ENCODE peak calls at places on chromosome 5, in four cellular contexts. One of them, this sample, is unnamed.

GRCh38 chr5:111127453-111128195 is 35.5 kb downstream of the WDR36 start:
- DNase-seq in GM12878: no peak
- DNase-seq in A549: no peak
- DNase-seq in HepG2: no peak
- DNase-seq in this sample: no peak

GRCh38 chr5:172906436-172906835 is 52.8 kb upstream of the RPL26L1 start:
- DNase-seq in A549: no peak
- DNase-seq in GM12878: peak
- DNase-seq in HepG2: no peak
- DNase-seq in this sample: no peak

GRCh38 chr5:104430977-104431620 is 868.5 kb upstream of the NUDT12 start:
- DNase-seq in A549: no peak
- DNase-seq in HepG2: no peak
- DNase-seq in GM12878: no peak
- DNase-seq in this sample: no peak

GRCh38 chr5:79108792-79109191 is 2.8 kb upstream of the BHMT start:
- DNase-seq in A549: no peak
- DNase-seq in HepG2: peak
- DNase-seq in GM12878: no peak
- DNase-seq in this sample: no peak

GRCh38 chr5:1718669-1719068 is 81.0 kb downstream of the MRPL36 start:
- DNase-seq in GM12878: no peak
- DNase-seq in HepG2: no peak
- DNase-seq in A549: peak
- DNase-seq in this sample: peak

GRCh38 chr5:169861934-169862333 is 118.4 kb downstream of the INSYN2B start:
- DNase-seq in GM12878: no peak
- DNase-seq in A549: no peak
- DNase-seq in HepG2: no peak
- DNase-seq in this sample: no peak

GRCh38 chr5:121668635-121669034 is 183.0 kb upstream of the FTMT start:
- DNase-seq in HepG2: no peak
- DNase-seq in A549: no peak
- DNase-seq in GM12878: no peak
- DNase-seq in this sample: peak

GRCh38 chr5:142716963-142717362 is 31.1 kb upstream of the FGF1 start:
- DNase-seq in HepG2: peak
- DNase-seq in GM12878: no peak
- DNase-seq in A549: peak
- DNase-seq in this sample: peak

GRCh38 chr5:153402550-153402949 is 87.9 kb upstream of the GRIA1 start:
- DNase-seq in GM12878: no peak
- DNase-seq in HepG2: no peak
- DNase-seq in A549: no peak
- DNase-seq in this sample: no peak

GRCh38 chr5:134227259-134227658 is 1.4 kb upstream of the PPP2CA start:
- DNase-seq in A549: peak
- DNase-seq in GM12878: no peak
- DNase-seq in HepG2: peak
- DNase-seq in this sample: peak

GRCh38 chr5:81749562-81750307 is 1.2 kb downstream of the SSBP2 start:
- DNase-seq in A549: no peak
- DNase-seq in GM12878: peak
- DNase-seq in HepG2: no peak
- DNase-seq in this sample: peak

GRCh38 chr5:151023651-151024050 is 3.3 kb downstream of the GPX3 start:
- DNase-seq in GM12878: no peak
- DNase-seq in HepG2: no peak
- DNase-seq in A549: no peak
- DNase-seq in this sample: no peak

GRCh38 chr5:71910741-71911140 is 191.7 kb downstream of the CARTPT start:
- DNase-seq in HepG2: no peak
- DNase-seq in GM12878: no peak
- DNase-seq in A549: no peak
- DNase-seq in this sample: no peak

GRCh38 chr5:173575985-173576384 is 40.5 kb downstream of the BOD1 start:
- DNase-seq in HepG2: no peak
- DNase-seq in A549: no peak
- DNase-seq in GM12878: no peak
- DNase-seq in this sample: no peak

GRCh38 chr5:110790673-110791072 is 51.9 kb downstream of the SLC25A46 start:
- DNase-seq in HepG2: no peak
- DNase-seq in GM12878: no peak
- DNase-seq in A549: peak
- DNase-seq in this sample: no peak

GRCh38 chr5:14185336-14186131 is 42.4 kb downstream of the TRIO start:
- DNase-seq in HepG2: no peak
- DNase-seq in GM12878: no peak
- DNase-seq in A549: peak
- DNase-seq in this sample: no peak

GRCh38 chr5:14184725-14185124 is 41.6 kb downstream of the TRIO start:
- DNase-seq in A549: no peak
- DNase-seq in GM12878: no peak
- DNase-seq in HepG2: no peak
- DNase-seq in this sample: no peak

GRCh38 chr5:14182761-14183160 is 39.6 kb downstream of the TRIO start:
- DNase-seq in A549: no peak
- DNase-seq in GM12878: no peak
- DNase-seq in HepG2: peak
- DNase-seq in this sample: no peak

GRCh38 chr5:14183187-14183939 is 40.2 kb downstream of the TRIO start:
- DNase-seq in GM12878: no peak
- DNase-seq in HepG2: no peak
- DNase-seq in A549: no peak
- DNase-seq in this sample: no peak

GRCh38 chr5:14184082-14184481 is 40.9 kb downstream of the TRIO start:
- DNase-seq in HepG2: no peak
- DNase-seq in A549: no peak
- DNase-seq in GM12878: no peak
- DNase-seq in this sample: no peak
- H3K4me3 ChIP-seq in HepG2: no peak
- H3K4me3 ChIP-seq in A549: no peak
- H3K4me3 ChIP-seq in GM12878: no peak
- H3K4me3 ChIP-seq in this sample: no peak

DNA sequence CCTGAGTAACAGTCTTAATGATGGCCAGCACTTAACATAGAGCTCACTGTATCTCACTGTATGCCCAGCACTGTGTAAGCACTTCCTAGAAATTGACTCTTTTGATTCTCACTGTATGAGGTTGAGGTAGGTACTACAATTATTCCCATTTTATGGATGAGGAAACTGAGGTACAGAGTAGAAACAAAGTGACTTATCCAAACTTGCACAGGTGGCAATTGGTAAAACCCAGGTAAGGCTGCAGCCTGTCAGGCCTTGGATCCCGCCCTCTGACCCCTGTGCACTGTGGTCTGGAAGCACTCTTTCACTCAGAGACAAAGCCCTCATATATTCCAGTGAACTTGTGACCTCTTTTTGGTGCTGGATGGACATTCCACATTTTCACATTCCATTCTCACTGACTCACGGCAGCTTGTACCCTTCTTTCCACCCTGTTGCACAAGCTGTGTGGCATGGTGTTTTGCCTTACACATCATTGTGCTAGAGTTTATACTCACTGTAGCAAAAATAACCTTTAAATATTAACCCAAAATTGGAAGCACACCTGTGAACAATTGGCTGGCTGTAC is 21.7 kb downstream of the ANKRD55 start:
- DNase-seq in HepG2: peak
- DNase-seq in A549: peak
- DNase-seq in GM12878: no peak
- DNase-seq in this sample: no peak
- TF ChIP-seq MYC in HepG2: peak
- TF ChIP-seq MYC in A549: no peak
- TF ChIP-seq MYC in GM12878: no peak
- TF ChIP-seq MYC in this sample: no peak

DNA sequence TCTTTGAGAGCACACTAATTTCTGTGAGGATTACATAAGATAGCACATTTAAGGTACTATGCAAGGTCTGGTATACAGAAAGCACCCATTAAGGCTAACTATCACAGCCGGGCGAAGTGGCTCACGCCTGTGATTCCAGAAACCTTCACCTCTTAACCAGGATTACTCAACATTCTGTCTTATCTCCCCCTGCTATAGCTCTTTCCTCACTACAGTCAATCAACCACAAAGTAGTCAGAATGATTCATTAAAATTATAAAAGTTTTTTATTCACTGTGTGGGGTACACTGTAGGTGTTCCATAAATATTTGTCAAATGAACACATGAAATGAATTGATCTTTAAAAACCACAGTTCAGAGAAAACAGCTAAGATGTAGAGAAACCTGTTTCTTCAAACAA is 48.7 kb downstream of the CHD1 start:
- DNase-seq in A549: no peak
- DNase-seq in GM12878: no peak
- DNase-seq in HepG2: no peak
- DNase-seq in this sample: peak
- TF ChIP-seq MAX in A549: no peak
- TF ChIP-seq MAX in GM12878: no peak
- TF ChIP-seq MAX in HepG2: no peak
- TF ChIP-seq MAX in this sample: no peak

DNA sequence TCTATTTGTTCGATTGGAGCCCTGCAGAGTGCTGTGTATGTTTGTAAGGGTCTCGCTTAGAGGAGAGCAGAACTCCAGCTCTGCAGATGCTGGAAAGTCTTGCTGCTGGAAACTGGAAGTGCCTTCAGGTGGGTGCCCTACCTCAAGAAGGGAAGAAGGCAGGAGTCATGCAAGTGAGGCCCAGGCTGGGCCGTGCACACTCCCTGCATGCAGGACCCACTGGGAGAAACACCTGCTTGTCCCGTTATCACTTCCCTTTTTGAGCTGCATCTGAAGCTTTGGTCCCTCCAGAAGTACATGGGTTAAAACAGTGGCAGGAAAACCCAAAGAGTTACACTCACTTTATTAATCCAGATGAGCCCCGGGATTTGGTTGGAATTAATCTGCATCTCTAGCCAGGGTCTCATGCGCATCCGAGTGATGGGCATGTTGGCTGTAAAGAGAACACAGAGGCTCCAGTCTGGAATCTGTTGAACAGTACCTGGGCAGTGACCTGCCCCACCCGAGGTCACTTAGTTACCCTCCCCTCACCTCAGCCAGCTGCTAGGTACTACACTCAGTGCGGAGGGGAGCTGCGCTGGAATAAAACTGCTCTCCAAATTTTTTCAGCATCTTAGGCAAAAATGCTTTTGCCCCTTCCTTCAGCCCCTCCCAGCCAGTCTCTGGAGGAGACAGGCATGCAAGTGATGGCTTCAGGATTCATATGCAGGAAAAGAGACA is 1.4 kb downstream of the IRF1 start:
- DNase-seq in A549: no peak
- DNase-seq in HepG2: no peak
- DNase-seq in GM12878: no peak
- DNase-seq in this sample: peak
- H3K4me3 ChIP-seq in A549: peak
- H3K4me3 ChIP-seq in HepG2: peak
- H3K4me3 ChIP-seq in GM12878: peak
- H3K4me3 ChIP-seq in this sample: peak

DNA sequence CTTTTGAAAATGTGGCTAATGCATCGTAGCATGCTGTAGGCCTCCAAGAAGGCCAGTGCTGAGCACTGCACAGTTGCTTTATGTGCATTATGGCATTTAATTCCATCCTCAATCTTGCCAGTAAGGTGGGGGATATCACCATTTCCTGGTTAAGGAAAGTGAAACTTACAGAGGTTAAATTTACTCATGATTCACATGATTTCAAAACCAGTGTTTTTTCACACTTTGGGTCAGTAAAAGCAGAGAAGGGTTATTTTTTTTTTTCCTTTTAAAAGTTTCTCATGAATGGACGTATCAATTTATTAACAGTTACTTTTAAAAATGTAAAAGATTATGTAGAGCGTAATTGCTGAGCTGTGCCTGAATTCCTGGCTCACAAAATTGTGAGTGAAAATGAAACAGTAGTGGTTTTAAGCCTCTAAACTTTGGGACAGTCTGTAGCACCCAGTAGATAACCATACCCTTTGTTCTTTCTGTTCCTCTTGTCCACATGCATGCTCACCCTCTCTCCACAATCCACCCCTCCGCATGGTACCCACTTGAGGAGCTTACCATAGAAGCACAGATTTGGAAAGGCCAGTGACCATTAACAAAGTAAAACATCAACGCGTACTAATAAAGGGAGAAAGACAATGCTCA is 21.1 kb downstream of the MAST4 start:
- DNase-seq in A549: no peak
- DNase-seq in GM12878: peak
- DNase-seq in HepG2: no peak
- DNase-seq in this sample: no peak
- TF ChIP-seq MYC in A549: no peak
- TF ChIP-seq MYC in GM12878: no peak
- TF ChIP-seq MYC in HepG2: no peak
- TF ChIP-seq MYC in this sample: no peak

GRCh38 chr5:15929616-15930303 is 249.8 kb downstream of the MARCHF11 start:
- DNase-seq in HepG2: no peak
- DNase-seq in A549: no peak
- DNase-seq in GM12878: no peak
- DNase-seq in this sample: no peak
- TF ChIP-seq MAX in HepG2: no peak
- TF ChIP-seq MAX in A549: no peak
- TF ChIP-seq MAX in GM12878: no peak
- TF ChIP-seq MAX in this sample: no peak

GRCh38 chr5:116567100-116567499 is 7.5 kb downstream of the SEMA6A start:
- DNase-seq in HepG2: no peak
- DNase-seq in A549: no peak
- DNase-seq in GM12878: no peak
- DNase-seq in this sample: no peak

GRCh38 chr5:116564756-116565593 is 9.6 kb downstream of the SEMA6A start:
- DNase-seq in GM12878: no peak
- DNase-seq in A549: no peak
- DNase-seq in HepG2: no peak
- DNase-seq in this sample: no peak

GRCh38 chr5:116564322-116564721 is 10.3 kb downstream of the SEMA6A start:
- DNase-seq in HepG2: no peak
- DNase-seq in A549: no peak
- DNase-seq in GM12878: no peak
- DNase-seq in this sample: no peak

GRCh38 chr5:116563909-116564308 is 10.7 kb downstream of the SEMA6A start:
- DNase-seq in GM12878: no peak
- DNase-seq in A549: no peak
- DNase-seq in HepG2: no peak
- DNase-seq in this sample: no peak

GRCh38 chr5:116566251-116566650 is 8.4 kb downstream of the SEMA6A start:
- DNase-seq in HepG2: no peak
- DNase-seq in GM12878: no peak
- DNase-seq in A549: no peak
- DNase-seq in this sample: no peak
- H3K4me3 ChIP-seq in HepG2: no peak
- H3K4me3 ChIP-seq in GM12878: no peak
- H3K4me3 ChIP-seq in A549: no peak
- H3K4me3 ChIP-seq in this sample: no peak

GRCh38 chr5:14806452-14806851 is 65.1 kb downstream of the ANKH start:
- DNase-seq in A549: no peak
- DNase-seq in GM12878: no peak
- DNase-seq in HepG2: no peak
- DNase-seq in this sample: no peak
- TF ChIP-seq MYC in A549: no peak
- TF ChIP-seq MYC in GM12878: no peak
- TF ChIP-seq MYC in HepG2: no peak
- TF ChIP-seq MYC in this sample: no peak